ENCODE peak calls at places on chromosomes 13 and 19, in seven cellular contexts. V is H9, H is neuronal stem cell, Y is mesendoderm, Z is H1, M is trophoblast cell, T is mesenchymal stem cell. S is an unnamed sample.

GRCh38 chr13:95660981-95661581 is 15.9 kb upstream of the DNAJC3 start:
- DNase-seq in T (peak; percentile 64), H (no peak), M (no peak), Y (peak; percentile 50), Z (no peak), V (no peak), S (peak; percentile 50)

GRCh38 chr19:42024622-42025111 is 30.6 kb upstream of the ATP1A3 start:
- DNase-seq in Z (no peak), Y (no peak), H (no peak), M (no peak), V (no peak), T (peak; percentile 53), S (peak; percentile 48)

GRCh38 chr19:41324231-41324702 is 14.3 kb downstream of the CCDC97 start:
- DNase-seq in M (no peak), H (no peak), Z (no peak), V (no peak), Y (peak; percentile 64), T (no peak), S (no peak)

GRCh38 chr13:92175330-92175729 is 776.9 kb downstream of the GPC5 start:
- DNase-seq in V (peak; percentile 34), H (peak; percentile 14), M (no peak), Y (peak; percentile 44), Z (no peak), T (peak; percentile 79), S (peak; percentile 62)

GRCh38 chr13:111228262-111229144 is 91.9 kb upstream of the TEX29 start:
- DNase-seq in H (no peak), Z (no peak), Y (peak; percentile 74), V (no peak), T (peak; percentile 74), M (no peak), S (peak; percentile 34)

GRCh38 chr19:42555801-42556200 is 27.5 kb upstream of the CEACAM1 start:
- DNase-seq in M (no peak), Z (no peak), H (no peak), V (peak; percentile 19), T (no peak), Y (no peak), S (no peak)

GRCh38 chr19:56117889-56118288 is 3.2 kb downstream of the ZNF787 start:
- DNase-seq in V (no peak), Z (no peak), Y (no peak), M (no peak), H (no peak), T (no peak), S (no peak)

GRCh38 chr19:1122972-1123363 is 19.2 kb downstream of the GPX4 start:
- DNase-seq in H (peak; percentile 57), Z (peak; percentile 100), M (peak; percentile 55), V (peak; percentile 90), Y (peak; percentile 85), T (peak; percentile 70), S (peak; percentile 56)

GRCh38 chr13:42068886-42069285 is 20.4 kb downstream of the DGKH start:
- DNase-seq in Y (no peak), H (no peak), T (no peak), V (no peak), M (no peak), Z (no peak), S (no peak)

GRCh38 chr13:87675851-87676250 is 4.7 kb downstream of the SLITRK5 start:
- DNase-seq in Z (no peak), Y (no peak), V (no peak), T (no peak), H (no peak), M (no peak), S (no peak)

GRCh38 chr13:64332048-64332447 is 2898.1 kb downstream of the PCDH9 start:
- DNase-seq in Z (no peak), M (no peak), Y (no peak), H (no peak), T (no peak), V (no peak), S (peak; percentile 10)

GRCh38 chr19:1009976-1010538 is 9.8 kb downstream of the GRIN3B start:
- DNase-seq in V (no peak), H (no peak), Y (no peak), Z (no peak), T (no peak), M (no peak), S (no peak)

GRCh38 chr13:28659611-28659970 is 661 bp downstream of the POMP start:
- DNase-seq in H (no peak), M (no peak), Y (no peak), Z (no peak), T (peak; percentile 87), V (no peak), S (peak; percentile 75)

GRCh38 chr19:28482221-28482620 is 730.7 kb downstream of the UQCRFS1 start:
- DNase-seq in Z (peak; percentile 57), T (no peak), V (peak; percentile 93), Y (peak; percentile 66), M (no peak), H (no peak), S (no peak)

GRCh38 chr19:54464624-54465266 is 1.2 kb upstream of the LENG9 start:
- DNase-seq in Z (peak; percentile 91), T (peak; percentile 90), H (peak; percentile 88), V (peak; percentile 95), Y (peak; percentile 96), M (peak; percentile 92), S (peak; percentile 63)

GRCh38 chr19:28495046-28495445 is 717.9 kb downstream of the UQCRFS1 start:
- DNase-seq in Y (no peak), M (no peak), H (no peak), V (no peak), T (no peak), Z (no peak), S (no peak)

GRCh38 chr13:37656247-37656940 is 57.8 kb upstream of the POSTN start:
- DNase-seq in T (peak; percentile 97), H (no peak), V (no peak), Y (peak; percentile 68), M (peak; percentile 92), Z (no peak), S (peak; percentile 99)

GRCh38 chr13:109483369-109483768 is 303.0 kb downstream of the IRS2 start:
- DNase-seq in T (no peak), Z (no peak), Y (no peak), H (no peak), V (no peak), M (no peak), S (no peak)

GRCh38 chr13:49802410-49802809 is 9.9 kb upstream of the KPNA3 start:
- DNase-seq in H (no peak), V (no peak), Z (no peak), Y (no peak), T (no peak), M (no peak), S (no peak)

GRCh38 chr19:45670670-45671453 is 2.8 kb downstream of the GIPR start:
- DNase-seq in V (peak; percentile 96), T (peak; percentile 88), H (peak; percentile 76), Y (peak; percentile 95), M (peak; percentile 77), Z (peak; percentile 100), S (peak; percentile 72)

GRCh38 chr19:16386619-16387240 is 62.1 kb downstream of the KLF2 start:
- DNase-seq in H (peak; percentile 27), Y (peak; percentile 70), M (no peak), Z (no peak), T (peak; percentile 70), V (peak; percentile 71), S (peak; percentile 69)

GRCh38 chr13:27721681-27722080 is 70.6 kb upstream of the GSX1 start:
- DNase-seq in M (no peak), H (no peak), V (no peak), Y (no peak), Z (no peak), T (no peak), S (no peak)

GRCh38 chr19:5086725-5087439 is 118.0 kb downstream of the KDM4B start:
- DNase-seq in T (no peak), H (no peak), Z (peak; percentile 79), Y (peak; percentile 86), V (peak; percentile 91), M (no peak), S (no peak)

GRCh38 chr19:43504426-43505185 is at the start of gene PHLDB3:
- DNase-seq in V (peak; percentile 64), Z (no peak), M (no peak), Y (peak; percentile 36), H (no peak), T (no peak), S (peak; percentile 9)

GRCh38 chr13:33150146-33150545 is 133.9 kb downstream of the KL start:
- DNase-seq in M (no peak), Z (no peak), H (no peak), Y (no peak), T (peak; percentile 56), V (no peak), S (peak; percentile 60)

DNA sequence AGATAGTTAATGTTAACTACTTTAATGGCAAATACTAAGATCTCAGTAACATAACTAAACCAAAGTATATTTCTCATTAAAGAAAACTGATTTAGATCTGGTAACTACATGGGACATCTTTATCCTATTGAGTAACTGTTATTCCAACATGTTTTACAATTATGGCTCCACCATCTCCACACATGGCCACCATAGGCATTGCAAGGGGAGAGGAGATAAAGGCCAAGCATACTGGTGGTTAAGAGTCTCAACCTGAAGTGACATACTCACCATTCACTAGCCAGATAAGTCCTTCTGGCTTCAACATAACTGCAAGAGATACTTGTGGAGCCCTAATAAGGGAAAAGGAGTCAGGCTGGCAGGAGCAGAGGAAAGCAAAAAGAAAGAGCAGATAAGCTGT is 1586.4 kb upstream of the SPRY2 start:
- DNase-seq in Y (peak; percentile 61), T (peak; percentile 17), H (no peak), V (peak; percentile 27), M (no peak), Z (no peak), S (no peak)
- H2BK5ac ChIP-seq in Y (peak overlapping the region; percentile 1), T (no peak overlapping the region), H (no peak overlapping the region), V (no peak overlapping the region), M (no peak overlapping the region), Z (no peak overlapping the region), S (no peak overlapping the region)

DNA sequence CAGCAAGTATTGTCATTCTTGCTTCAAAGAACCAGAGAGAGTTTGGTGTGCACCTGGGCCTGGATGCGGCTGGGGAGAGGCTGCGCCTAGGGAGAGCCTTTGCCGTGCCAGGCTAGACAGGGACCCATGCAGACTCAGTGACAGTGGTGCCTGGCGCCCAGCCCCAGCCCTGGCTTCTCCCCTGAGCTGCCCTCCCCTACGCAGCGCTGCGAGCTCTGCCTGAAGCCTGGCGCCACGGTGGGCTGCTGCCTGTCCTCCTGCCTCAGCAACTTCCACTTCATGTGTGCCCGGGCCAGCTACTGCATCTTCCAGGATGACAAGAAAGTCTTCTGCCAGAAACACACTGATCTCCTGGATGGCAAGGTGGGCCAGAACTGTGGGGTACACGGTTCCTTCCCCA is 12.0 kb downstream of the KMT2B start:
- DNase-seq in V (no peak), T (no peak), Y (no peak), Z (no peak), M (no peak), H (no peak), S (no peak)
- H2BK5ac ChIP-seq in V (no peak overlapping the region), T (no peak overlapping the region), Y (no peak overlapping the region), Z (no peak overlapping the region), M (no peak overlapping the region), H (no peak overlapping the region), S (no peak overlapping the region)

GRCh38 chr13:53017433-53017970 is 11.1 kb upstream of the OLFM4 start:
- DNase-seq in H (no peak), T (no peak), V (no peak), Z (no peak), Y (no peak), M (no peak), S (no peak)
- H2BK5ac ChIP-seq in H (no peak overlapping the region), T (no peak overlapping the region), V (no peak overlapping the region), Z (no peak overlapping the region), Y (no peak overlapping the region), M (no peak overlapping the region), S (no peak overlapping the region)

DNA sequence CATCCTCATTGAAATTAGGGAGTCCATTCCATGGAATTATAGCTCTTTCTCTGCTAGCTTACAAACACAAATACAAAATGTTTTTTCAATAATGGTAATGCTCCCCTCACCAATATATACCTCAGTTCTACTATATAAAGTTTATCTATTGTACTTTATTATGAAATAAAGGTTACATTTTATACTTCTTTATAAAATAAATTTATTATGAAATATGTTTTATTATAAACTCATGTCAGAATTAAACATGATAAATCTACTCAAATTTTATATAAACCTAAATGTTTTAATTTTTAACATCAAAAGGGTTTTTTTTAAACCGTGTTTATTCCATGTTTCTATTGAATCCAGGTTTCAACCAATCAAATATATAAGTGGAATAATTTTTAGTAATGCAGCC is 646.1 kb upstream of the PCDH20 start:
- DNase-seq in H (no peak), M (no peak), Z (no peak), Y (no peak), V (no peak), T (no peak), S (no peak)
- H2BK5ac ChIP-seq in H (no peak overlapping the region), M (no peak overlapping the region), Z (no peak overlapping the region), Y (no peak overlapping the region), V (no peak overlapping the region), T (no peak overlapping the region), S (no peak overlapping the region)